ENCODE peak calls at places on chromosomes 4 and X, in five cellular contexts. One of them, this sample, is unnamed.

GRCh38 chr4:172683016-172683415 is 485.6 kb upstream of the GALNT7 start:
- DNase-seq in left ventricle myocardium inferior: no peak
- DNase-seq in psoas muscle: no peak
- DNase-seq in left lung: no peak
- DNase-seq in transverse colon: no peak
- DNase-seq in this sample: no peak

GRCh38 chr4:76055421-76055820 is 19.1 kb upstream of the ART3 start:
- DNase-seq in left ventricle myocardium inferior: no peak
- DNase-seq in psoas muscle: no peak
- DNase-seq in left lung: no peak
- DNase-seq in transverse colon: no peak
- DNase-seq in this sample: no peak

GRCh38 chr4:84879651-84880200 is 86.8 kb downstream of the WDFY3 start:
- DNase-seq in left ventricle myocardium inferior: no peak
- DNase-seq in psoas muscle: no peak
- DNase-seq in left lung: no peak
- DNase-seq in transverse colon: no peak
- DNase-seq in this sample: no peak

GRCh38 chr4:98193459-98194105 is 50.3 kb upstream of the STPG2 start:
- DNase-seq in left ventricle myocardium inferior: no peak
- DNase-seq in psoas muscle: no peak
- DNase-seq in left lung: no peak
- DNase-seq in transverse colon: no peak
- DNase-seq in this sample: no peak

GRCh38 chr4:15018389-15018788 is 16.1 kb downstream of the CPEB2 start:
- DNase-seq in left ventricle myocardium inferior: no peak
- DNase-seq in psoas muscle: no peak
- DNase-seq in left lung: no peak
- DNase-seq in transverse colon: no peak
- DNase-seq in this sample: no peak

GRCh38 chr4:95170176-95170575 is 378.6 kb downstream of the UNC5C start:
- DNase-seq in left ventricle myocardium inferior: no peak
- DNase-seq in psoas muscle: no peak
- DNase-seq in left lung: no peak
- DNase-seq in transverse colon: no peak
- DNase-seq in this sample: no peak

GRCh38 chr4:72323227-72323626 is 245.8 kb downstream of the ADAMTS3 start:
- DNase-seq in left ventricle myocardium inferior: no peak
- DNase-seq in psoas muscle: no peak
- DNase-seq in left lung: no peak
- DNase-seq in transverse colon: no peak
- DNase-seq in this sample: no peak

GRCh38 chr4:174553828-174554227 is 31.5 kb upstream of the HPGD start:
- DNase-seq in left ventricle myocardium inferior: no peak
- DNase-seq in psoas muscle: no peak
- DNase-seq in left lung: no peak
- DNase-seq in transverse colon: no peak
- DNase-seq in this sample: no peak

GRCh38 chrX:17590892-17591740 is 146.2 kb upstream of the SCML1 start:
- DNase-seq in left ventricle myocardium inferior: peak; percentile 24
- DNase-seq in psoas muscle: peak; percentile 65
- DNase-seq in left lung: peak; percentile 44
- DNase-seq in transverse colon: peak; percentile 59
- DNase-seq in this sample: no peak

GRCh38 chr4:55177461-55177860 is 52.1 kb upstream of the KDR start:
- DNase-seq in left ventricle myocardium inferior: no peak
- DNase-seq in psoas muscle: no peak
- DNase-seq in left lung: no peak
- DNase-seq in transverse colon: no peak
- DNase-seq in this sample: no peak

GRCh38 chrX:19709812-19710518 is 177.4 kb downstream of the SH3KBP1 start:
- DNase-seq in left ventricle myocardium inferior: no peak
- DNase-seq in psoas muscle: no peak
- DNase-seq in left lung: no peak
- DNase-seq in transverse colon: no peak
- DNase-seq in this sample: no peak

GRCh38 chrX:39899876-39900787 is 197.6 kb downstream of the BCOR start:
- DNase-seq in left ventricle myocardium inferior: no peak
- DNase-seq in psoas muscle: no peak
- DNase-seq in left lung: no peak
- DNase-seq in transverse colon: no peak
- DNase-seq in this sample: no peak

GRCh38 chr4:67103001-67103737 is 442.1 kb downstream of the CENPC start:
- DNase-seq in left ventricle myocardium inferior: no peak
- DNase-seq in psoas muscle: no peak
- DNase-seq in left lung: no peak
- DNase-seq in transverse colon: no peak
- DNase-seq in this sample: no peak
- TF ChIP-seq CTCF in left ventricle myocardium inferior: no peak
- TF ChIP-seq CTCF in psoas muscle: no peak
- TF ChIP-seq CTCF in left lung: no peak
- TF ChIP-seq CTCF in transverse colon: no peak
- TF ChIP-seq CTCF in this sample: no peak

GRCh38 chrX:331145-331771 is 12.7 kb upstream of the GTPBP6 start:
- DNase-seq in left ventricle myocardium inferior: peak; percentile 15
- DNase-seq in psoas muscle: peak; percentile 69
- DNase-seq in left lung: peak; percentile 30
- DNase-seq in transverse colon: no peak
- DNase-seq in this sample: no peak
- H3K27ac ChIP-seq in left ventricle myocardium inferior: no peak overlapping the region
- H3K27ac ChIP-seq in psoas muscle: no peak overlapping the region
- H3K27ac ChIP-seq in left lung: no peak overlapping the region
- H3K27ac ChIP-seq in transverse colon: no peak overlapping the region
- H3K27ac ChIP-seq in this sample: no peak overlapping the region

GRCh38 chrX:71928856-71929255 is 18.2 kb downstream of the NHSL2 start:
- DNase-seq in left ventricle myocardium inferior: no peak
- DNase-seq in psoas muscle: no peak
- DNase-seq in left lung: no peak
- DNase-seq in transverse colon: no peak
- DNase-seq in this sample: no peak
- H3K9me3 ChIP-seq in left ventricle myocardium inferior: no peaks in the 10 kb centered on the region
- H3K9me3 ChIP-seq in psoas muscle: no peaks in the 10 kb centered on the region
- H3K9me3 ChIP-seq in left lung: no peaks in the 10 kb centered on the region
- H3K9me3 ChIP-seq in transverse colon: no peaks in the 10 kb centered on the region
- H3K9me3 ChIP-seq in this sample: no peaks in the 10 kb centered on the region

DNA sequence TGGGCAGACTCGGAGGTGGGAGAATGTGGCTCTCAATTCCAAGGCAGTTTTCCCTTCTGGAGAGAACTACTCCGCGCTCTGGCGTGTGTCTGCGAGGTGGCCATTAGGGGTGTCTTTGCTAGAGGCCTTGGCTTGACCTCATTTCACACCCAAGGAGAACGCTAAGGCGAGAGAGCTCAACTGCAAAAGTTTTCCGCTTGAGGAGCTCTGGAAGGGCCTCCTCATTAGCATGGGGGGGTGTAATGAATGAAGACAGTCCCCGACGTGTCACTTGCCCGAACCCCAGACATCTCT is 708 bp upstream of the RBPJ start:
- DNase-seq in left ventricle myocardium inferior: no peak
- DNase-seq in psoas muscle: no peak
- DNase-seq in left lung: no peak
- DNase-seq in transverse colon: no peak
- DNase-seq in this sample: no peak
- TF ChIP-seq CTCF in left ventricle myocardium inferior: no peak
- TF ChIP-seq CTCF in psoas muscle: no peak
- TF ChIP-seq CTCF in left lung: no peak
- TF ChIP-seq CTCF in transverse colon: no peak
- TF ChIP-seq CTCF in this sample: no peak

DNA sequence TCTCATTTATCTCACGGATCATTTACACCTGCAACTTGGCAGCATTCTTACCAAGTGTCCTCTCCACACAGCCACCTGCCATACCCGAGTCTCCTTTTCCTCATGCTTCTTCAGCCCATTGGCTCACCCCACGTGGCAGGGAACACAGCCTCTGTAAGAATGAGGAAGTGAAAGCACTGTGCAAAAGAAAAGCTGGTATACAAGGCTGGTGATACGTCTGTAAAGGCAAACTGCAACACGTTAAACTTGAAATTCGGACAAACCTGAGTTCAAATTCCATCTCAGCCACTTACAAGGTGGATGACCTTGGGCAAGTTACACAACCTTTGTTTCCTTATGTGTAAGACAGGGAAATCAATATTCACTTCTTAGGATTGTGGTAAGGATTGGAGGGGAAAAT is 164.0 kb upstream of the RASGEF1B start:
- DNase-seq in left ventricle myocardium inferior: no peak
- DNase-seq in psoas muscle: no peak
- DNase-seq in left lung: peak; percentile 84
- DNase-seq in transverse colon: peak; percentile 80
- DNase-seq in this sample: no peak
- H3K27ac ChIP-seq in left ventricle myocardium inferior: no peak overlapping the region
- H3K27ac ChIP-seq in psoas muscle: no peak overlapping the region
- H3K27ac ChIP-seq in left lung: no peak overlapping the region
- H3K27ac ChIP-seq in transverse colon: peak overlapping the region; percentile 58
- H3K27ac ChIP-seq in this sample: no peak overlapping the region